ENCODE peak calls at places on chromosomes 2 and 18, in eight cellular contexts. L is breast epithelium; H is CD8-positive, alpha-beta T cell; B is foreskin keratinocyte; I is esophagus squamous epithelium; U is thoracic aorta; D is uterus; S is naive thymus-derived CD4-positive, alpha-beta T cell. K is an unnamed sample.

GRCh38 chr2:19575618-19576017 is 217.2 kb upstream of the OSR1 start:
- DNase-seq in L (no peak), H (no peak), B (no peak), I (no peak), U (no peak), D (no peak), S (no peak), K (no peak)

GRCh38 chr2:64332300-64332699 is 121.7 kb upstream of the LGALSL start:
- DNase-seq in L (no peak), H (no peak), B (no peak), I (no peak), U (no peak), D (no peak), S (no peak), K (no peak)

GRCh38 chr18:44819944-44820510 is 139.3 kb downstream of the SETBP1 start:
- DNase-seq in L (no peak), H (no peak), B (no peak), I (no peak), U (peak; percentile 28), D (peak; percentile 43), S (no peak), K (no peak)

GRCh38 chr2:128319457-128319772 is 747 bp upstream of the HS6ST1 start:
- DNase-seq in L (peak; percentile 16), H (no peak), B (no peak), I (no peak), U (no peak), D (no peak), S (no peak), K (no peak)

GRCh38 chr2:147712051-147712450 is 132.8 kb upstream of the ACVR2A start:
- DNase-seq in L (no peak), H (no peak), B (no peak), I (no peak), U (no peak), D (no peak), S (no peak), K (no peak)

GRCh38 chr2:84389794-84390193 is 69.3 kb downstream of the SUCLG1 start:
- DNase-seq in L (no peak), H (no peak), B (no peak), I (no peak), U (no peak), D (no peak), S (no peak), K (no peak)

GRCh38 chr2:136377423-136378382 is 259.8 kb upstream of the CXCR4 start:
- DNase-seq in L (no peak), H (no peak), B (no peak), I (no peak), U (no peak), D (no peak), S (no peak), K (no peak)

GRCh38 chr2:30084915-30085314 is 61.9 kb upstream of the YPEL5 start:
- DNase-seq in L (no peak), H (no peak), B (no peak), I (no peak), U (no peak), D (no peak), S (no peak), K (no peak)

GRCh38 chr2:44936715-44937687 is 4.5 kb upstream of the SIX3 start:
- DNase-seq in L (no peak), H (no peak), B (no peak), I (no peak), U (no peak), D (no peak), S (no peak), K (no peak)

GRCh38 chr2:62432407-62432806 is 73.6 kb downstream of the TMEM17 start:
- DNase-seq in L (no peak), H (no peak), B (no peak), I (no peak), U (no peak), D (no peak), S (no peak), K (no peak)

GRCh38 chr18:42048150-42048549 is 93.1 kb downstream of the PIK3C3 start:
- DNase-seq in L (no peak), H (no peak), B (peak; percentile 67), I (no peak), U (no peak), D (no peak), S (no peak), K (no peak)

GRCh38 chr2:240568678-240569522 is 616 bp downstream of the RNPEPL1 start:
- DNase-seq in L (peak; percentile 16), H (peak; percentile 70), B (no peak), I (no peak), U (no peak), D (peak; percentile 66), S (peak; percentile 56), K (peak; percentile 46)

GRCh38 chr2:42234056-42234455 is 64.9 kb downstream of the EML4 start:
- DNase-seq in L (no peak), H (no peak), B (no peak), I (no peak), U (no peak), D (no peak), S (no peak), K (no peak)

GRCh38 chr2:24912986-24913385 is 7.1 kb downstream of the ADCY3 start:
- DNase-seq in L (no peak), H (no peak), B (no peak), I (no peak), U (no peak), D (no peak), S (no peak), K (no peak)

GRCh38 chr2:174023591-174024523 is 58.7 kb upstream of the SP3 start:
- DNase-seq in L (peak; percentile 89), H (no peak), B (peak; percentile 99), I (peak; percentile 3), U (no peak), D (peak; percentile 59), S (no peak), K (no peak)

GRCh38 chr2:238158807-238159539 is at the start of gene ERFE:
- DNase-seq in L (no peak), H (peak; percentile 37), B (no peak), I (no peak), U (no peak), D (peak; percentile 40), S (no peak), K (peak; percentile 49)

GRCh38 chr2:238161291-238162051 is 2.7 kb downstream of the ERFE start:
- DNase-seq in L (no peak), H (no peak), B (no peak), I (no peak), U (no peak), D (no peak), S (peak; percentile 5), K (no peak)

GRCh38 chr2:238159676-238160205 is 971 bp downstream of the ERFE start:
- DNase-seq in L (no peak), H (no peak), B (no peak), I (no peak), U (no peak), D (no peak), S (no peak), K (no peak)

GRCh38 chr2:238162171-238162515 is 3.4 kb downstream of the ERFE start:
- DNase-seq in L (no peak), H (no peak), B (no peak), I (no peak), U (no peak), D (no peak), S (no peak), K (no peak)

GRCh38 chr2:238160206-238161129 is 1.7 kb downstream of the ERFE start:
- DNase-seq in L (no peak), H (peak; percentile 19), B (no peak), I (no peak), U (no peak), D (no peak), S (no peak), K (no peak)
- H3K27me3 ChIP-seq in L (no peaks in the 10 kb centered on the region), H (peaks cover 11% of the 10 kb centered on the region), B (peaks cover 38% of the 10 kb centered on the region), I (peaks cover 75% of the 10 kb centered on the region), U (no peaks in the 10 kb centered on the region), D (peaks cover 7% of the 10 kb centered on the region), S (no peaks in the 10 kb centered on the region), K (no peaks in the 10 kb centered on the region)

GRCh38 chr2:127101048-127101611 is 5.8 kb downstream of the BIN1 start:
- DNase-seq in L (no peak), H (no peak), B (no peak), I (no peak), U (no peak), D (no peak), S (no peak), K (no peak)

GRCh38 chr2:127102464-127103242 is 4.3 kb downstream of the BIN1 start:
- DNase-seq in L (no peak), H (no peak), B (no peak), I (no peak), U (no peak), D (peak; percentile 11), S (no peak), K (no peak)

GRCh38 chr2:127100261-127101047 is 6.5 kb downstream of the BIN1 start:
- DNase-seq in L (no peak), H (no peak), B (no peak), I (no peak), U (no peak), D (peak; percentile 17), S (no peak), K (no peak)

GRCh38 chr2:127103243-127104165 is 3.5 kb downstream of the BIN1 start:
- DNase-seq in L (no peak), H (no peak), B (no peak), I (no peak), U (no peak), D (peak; percentile 39), S (no peak), K (no peak)

DNA sequence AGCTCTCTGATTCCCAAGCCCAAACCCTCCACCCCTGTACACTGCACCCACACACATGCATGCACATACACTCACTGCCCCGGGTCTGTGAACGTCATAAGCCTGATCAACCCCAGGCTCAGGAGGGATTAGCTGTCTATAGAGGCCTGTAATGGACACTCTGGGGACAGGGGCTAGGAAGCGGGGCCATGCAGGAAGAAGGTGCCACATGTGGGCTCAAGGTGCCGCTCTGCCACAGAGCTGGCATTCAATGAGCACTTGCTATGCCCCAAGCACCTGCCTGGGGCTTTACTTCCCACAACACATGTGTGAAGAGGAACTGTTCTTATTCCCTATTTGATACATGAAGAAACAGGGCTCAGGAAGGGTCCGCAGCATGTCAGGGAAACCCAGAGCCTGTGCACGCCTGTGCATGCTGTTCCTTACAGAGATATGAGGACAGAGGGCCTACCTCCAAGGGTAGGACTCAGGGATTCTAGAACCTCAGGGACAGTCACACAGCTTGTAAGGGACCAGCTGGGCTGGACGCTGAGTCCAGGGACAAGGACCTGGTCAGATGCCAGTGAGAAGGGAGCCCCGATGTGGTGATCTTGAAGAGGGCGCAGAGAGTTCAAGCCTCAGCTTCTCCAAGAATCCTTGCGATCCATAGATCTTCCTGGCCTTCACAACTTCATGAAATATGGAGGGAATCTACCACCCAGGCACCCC is 5.0 kb downstream of the BIN1 start:
- DNase-seq in L (no peak), H (no peak), B (no peak), I (no peak), U (no peak), D (no peak), S (no peak), K (no peak)
- H3K27ac ChIP-seq in L (no peak overlapping the region), H (no peak overlapping the region), B (no peak overlapping the region), I (no peak overlapping the region), U (no peak overlapping the region), D (no peak overlapping the region), S (no peak overlapping the region), K (no peak overlapping the region)

GRCh38 chr2:111116843-111117665 is 3.7 kb upstream of the BCL2L11 start:
- DNase-seq in L (peak; percentile 83), H (peak; percentile 71), B (peak; percentile 49), I (no peak), U (no peak), D (peak; percentile 71), S (peak; percentile 65), K (peak; percentile 82)
- H3K27me3 ChIP-seq in L (no peaks in the 10 kb centered on the region), H (peaks cover 23% of the 10 kb centered on the region), B (peaks cover 37% of the 10 kb centered on the region), I (peaks cover 86% of the 10 kb centered on the region), U (no peaks in the 10 kb centered on the region), D (no peaks in the 10 kb centered on the region), S (no peaks in the 10 kb centered on the region), K (peaks cover 44% of the 10 kb centered on the region)

GRCh38 chr18:24605454-24605853 is 145.0 kb downstream of the HRH4 start:
- DNase-seq in L (no peak), H (no peak), B (no peak), I (no peak), U (no peak), D (no peak), S (no peak), K (no peak)
- H3K27ac ChIP-seq in L (no peak overlapping the region), H (no peak overlapping the region), B (no peak overlapping the region), I (no peak overlapping the region), U (no peak overlapping the region), D (no peak overlapping the region), S (no peak overlapping the region), K (no peak overlapping the region)